ENCODE peak calls at places on chromosomes 11 and 22, in five cellular contexts. O, K, N, J and Y are unnamed samples.
A peak's percentile ranks its signal among the peaks of the same experiment; 100 is the strongest.

GRCh38 chr22:43031617-43032016 is 16.7 kb upstream of the PACSIN2 start:
- DNase-seq in K (no peak), N (no peak), J (no peak), O (no peak), Y (no peak)

GRCh38 chr22:44023404-44024287 is 456 bp upstream of the PARVB start:
- DNase-seq in J (peak; percentile 73), N (peak; percentile 78), K (peak; percentile 50), O (peak; percentile 86), Y (no peak)

GRCh38 chr11:30125461-30125860 is 105.4 kb upstream of the FSHB start:
- DNase-seq in J (no peak), N (no peak), K (no peak), O (no peak), Y (no peak)

GRCh38 chr22:29861672-29862297 is 21.2 kb upstream of the MTMR3 start:
- DNase-seq in K (no peak), J (no peak), N (no peak), O (no peak), Y (no peak)

GRCh38 chr11:114172871-114173444 is 113.4 kb downstream of the ZBTB16 start:
- DNase-seq in K (no peak), O (no peak), N (no peak), J (peak; percentile 65), Y (no peak)

GRCh38 chr11:20367313-20367948 is 3.9 kb downstream of the HTATIP2 start:
- DNase-seq in K (peak; percentile 91), O (no peak), N (peak; percentile 65), J (no peak), Y (no peak)

GRCh38 chr11:10076458-10077141 is 217.4 kb downstream of the SBF2 start:
- DNase-seq in J (peak; percentile 51), N (peak; percentile 68), O (peak; percentile 55), K (peak; percentile 54), Y (peak; percentile 13)

GRCh38 chr11:117409511-117409910 is 81.9 kb downstream of the CEP164 start:
- DNase-seq in K (no peak), J (no peak), N (no peak), O (no peak), Y (no peak)

GRCh38 chr11:1198766-1199688 is 23.8 kb upstream of the MUC5B start:
- DNase-seq in K (no peak), J (peak; percentile 17), O (peak; percentile 12), N (no peak), Y (no peak)

GRCh38 chr22:19756288-19757128 is 4.1 kb upstream of the TBX1 start:
- DNase-seq in N (peak; percentile 77), O (peak; percentile 90), K (peak; percentile 27), J (no peak), Y (no peak)

GRCh38 chr22:27752771-27753170 is 48.8 kb downstream of the MN1 start:
- DNase-seq in J (peak; percentile 78), K (peak; percentile 90), O (no peak), N (no peak), Y (no peak)

GRCh38 chr11:44235765-44236201 is 74.2 kb downstream of the ALX4 start:
- DNase-seq in J (no peak), K (peak; percentile 46), O (no peak), N (no peak), Y (no peak)

GRCh38 chr11:6319001-6319878 is 1.1 kb downstream of the CAVIN3 start:
- DNase-seq in O (peak; percentile 25), J (peak; percentile 75), N (no peak), K (peak; percentile 60), Y (no peak)

GRCh38 chr11:35464308-35464707 is 45.0 kb upstream of the SLC1A2 start:
- DNase-seq in O (no peak), N (no peak), K (no peak), J (no peak), Y (peak; percentile 31)

GRCh38 chr22:43433904-43434600 is 22.2 kb downstream of the MPPED1 start:
- DNase-seq in J (no peak), K (no peak), O (no peak), N (no peak), Y (no peak)

GRCh38 chr11:13480198-13480597 is 15.6 kb downstream of the PTH start:
- DNase-seq in J (no peak), K (no peak), N (no peak), O (no peak), Y (no peak)